ENCODE peak calls at places on chromosome 11, in six cellular contexts. V is endothelial cell, M is neural progenitor cell, B is K562, A is IMR-90, X is astrocyte. E is an unnamed sample.

GRCh38 chr11:58979222-58979621 is 39.9 kb downstream of the GLYATL1 start:
- DNase-seq in V (no peak), M (no peak), B (no peak), A (no peak), X (no peak), E (no peak)

GRCh38 chr11:839875-840617 is 2.3 kb downstream of the POLR2L start:
- DNase-seq in V (no peak), M (no peak), B (no peak), A (no peak), X (no peak), E (no peak)

GRCh38 chr11:66696186-66696585 is 18.5 kb upstream of the RBM4B start:
- DNase-seq in V (no peak), M (no peak), B (no peak), A (no peak), X (no peak), E (no peak)

GRCh38 chr11:120316880-120317688 is 8.0 kb upstream of the TLCD5 start:
- DNase-seq in V (no peak), M (no peak), B (no peak), A (peak), X (no peak), E (peak)

GRCh38 chr11:3126207-3126865 is 38.8 kb downstream of the OSBPL5 start:
- DNase-seq in V (peak), M (no peak), B (no peak), A (no peak), X (no peak), E (peak)

GRCh38 chr11:114287154-114287553 is 9.0 kb upstream of the NNMT start:
- DNase-seq in V (no peak), M (no peak), B (no peak), A (no peak), X (no peak), E (no peak)

GRCh38 chr11:67629386-67630229 is at the start of gene NUDT8:
- DNase-seq in V (peak), M (peak), B (peak), A (peak), X (peak), E (peak)

GRCh38 chr11:130213979-130214281 is 54.3 kb downstream of the ST14 start:
- DNase-seq in V (no peak), M (no peak), B (no peak), A (no peak), X (no peak), E (no peak)

GRCh38 chr11:121446752-121447156 is 5.4 kb upstream of the SORL1 start:
- DNase-seq in V (no peak), M (peak), B (no peak), A (peak), X (peak), E (no peak)

GRCh38 chr11:44080951-44081350 is 14.5 kb upstream of the EXT2 start:
- DNase-seq in V (no peak), M (no peak), B (no peak), A (no peak), X (no peak), E (no peak)

GRCh38 chr11:73875840-73876239 is 806 bp downstream of the COA4 start:
- DNase-seq in V (peak), M (peak), B (no peak), A (no peak), X (no peak), E (peak)

GRCh38 chr11:6724013-6724412 is 40.9 kb upstream of the MRPL17 start:
- DNase-seq in V (no peak), M (no peak), B (no peak), A (no peak), X (no peak), E (no peak)

GRCh38 chr11:4049006-4049405 is 45.6 kb upstream of the RRM1 start:
- DNase-seq in V (no peak), M (no peak), B (no peak), A (peak), X (no peak), E (no peak)

GRCh38 chr11:33664166-33664565 is 36.5 kb downstream of the C11orf91 start:
- DNase-seq in V (no peak), M (no peak), B (no peak), A (no peak), X (no peak), E (no peak)

GRCh38 chr11:120335596-120335927 is 651 bp upstream of the ARHGEF12 start:
- DNase-seq in V (no peak), M (no peak), B (no peak), A (peak), X (no peak), E (no peak)

GRCh38 chr11:93236741-93237675 is 39.2 kb upstream of the SLC36A4 start:
- DNase-seq in V (peak), M (peak), B (peak), A (peak), X (peak), E (peak)

GRCh38 chr11:132220464-132220863 is 850.0 kb downstream of the NTM start:
- DNase-seq in V (no peak), M (no peak), B (no peak), A (peak), X (peak), E (no peak)

GRCh38 chr11:28729339-28729738 is 621.2 kb downstream of the METTL15 start:
- DNase-seq in V (no peak), M (no peak), B (no peak), A (no peak), X (no peak), E (peak)

GRCh38 chr11:26992031-26992541 is 1.8 kb upstream of the FIBIN start:
- DNase-seq in V (no peak), M (no peak), B (no peak), A (peak), X (peak), E (peak)

GRCh38 chr11:36016709-36017108 is 72.8 kb downstream of the LDLRAD3 start:
- DNase-seq in V (no peak), M (no peak), B (no peak), A (no peak), X (no peak), E (no peak)

GRCh38 chr11:134823970-134824369 is 411.9 kb upstream of the B3GAT1 start:
- DNase-seq in V (no peak), M (no peak), B (no peak), A (no peak), X (no peak), E (no peak)
- TF ChIP-seq CTCF in V (no peak), M (no peak), B (no peak), A (no peak), X (no peak), E (no peak)

GRCh38 chr11:47244664-47245350 is 3.8 kb downstream of the ACP2 start:
- DNase-seq in V (no peak), M (no peak), B (no peak), A (no peak), X (no peak), E (no peak)

GRCh38 chr11:47242596-47243192 is 5.9 kb downstream of the ACP2 start:
- DNase-seq in V (no peak), M (no peak), B (no peak), A (no peak), X (no peak), E (no peak)

GRCh38 chr11:47245586-47246357 is 2.8 kb downstream of the ACP2 start:
- DNase-seq in V (no peak), M (no peak), B (no peak), A (no peak), X (no peak), E (no peak)

GRCh38 chr11:47241740-47242400 is 6.7 kb downstream of the ACP2 start:
- DNase-seq in V (no peak), M (no peak), B (no peak), A (peak), X (peak), E (peak)

DNA sequence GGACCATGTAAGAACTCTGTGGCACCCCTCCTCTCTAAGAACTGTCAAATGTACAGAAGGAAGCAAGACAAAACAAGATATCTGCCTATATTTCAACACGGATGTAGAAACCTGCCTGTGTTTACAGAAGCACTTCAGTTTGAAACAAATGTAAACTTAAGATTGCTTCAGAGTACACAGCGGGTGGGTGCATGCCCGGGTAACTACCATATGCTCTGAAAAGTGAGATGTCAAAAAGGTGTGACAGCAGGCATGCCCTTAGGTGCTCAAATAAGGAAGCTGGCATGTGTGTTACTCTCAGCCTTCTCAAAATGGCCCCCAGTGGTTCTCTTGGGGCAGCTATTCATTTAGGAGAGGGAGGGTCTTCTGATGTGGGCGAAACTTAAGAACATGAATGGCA is 5.2 kb downstream of the ACP2 start:
- DNase-seq in V (no peak), M (no peak), B (no peak), A (no peak), X (no peak), E (no peak)
- TF ChIP-seq CTCF in V (no peak), M (no peak), B (no peak), A (no peak), X (no peak), E (no peak)

GRCh38 chr11:63609536-63609935 is 4.7 kb downstream of the PLAAT3 start:
- DNase-seq in V (no peak), M (no peak), B (no peak), A (no peak), X (no peak), E (no peak)
- TF ChIP-seq CTCF in V (no peak), M (no peak), B (no peak), A (no peak), X (no peak), E (no peak)

DNA sequence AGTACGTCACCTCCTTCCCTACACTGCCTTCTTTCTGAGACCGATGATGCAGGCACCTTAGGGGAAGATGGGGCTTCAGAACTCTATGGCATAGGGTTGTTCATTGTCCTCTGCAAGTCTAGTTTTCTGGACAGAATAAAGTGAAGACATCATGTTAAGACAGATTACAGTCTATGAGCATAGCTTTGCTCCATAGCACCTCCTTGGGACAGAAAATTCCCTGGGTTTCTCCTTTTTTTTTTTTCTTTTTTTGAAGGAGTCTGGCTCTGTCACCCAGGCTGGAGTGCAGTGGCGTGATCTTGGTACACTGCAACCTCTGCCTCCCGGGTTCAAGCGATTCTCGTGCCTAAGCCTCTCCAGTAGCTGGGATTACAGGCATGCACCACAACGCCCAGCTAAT is 119.8 kb upstream of the CADM1 start:
- DNase-seq in V (no peak), M (no peak), B (no peak), A (no peak), X (no peak), E (no peak)
- TF ChIP-seq CTCF in V (no peak), M (peak), B (no peak), A (peak), X (no peak), E (no peak)

E was measured in MCF 10A.